ENCODE peak calls at places on chromosomes 6 and 20, in seven cellular contexts. C is stomach, J is A549, G is tibial nerve, T is esophagus muscularis mucosa, R is upper lobe of left lung, D is ovary. S is an unnamed sample. For H3K4me1, the result is how much of the 10 kb centered on the place peaks cover.

GRCh38 chr20:38979434-38979833 is 17.3 kb downstream of the DHX35 start:
- DNase-seq in C (no peak), J (no peak), G (no peak), T (no peak), R (no peak), D (no peak), S (no peak)

GRCh38 chr20:50478162-50479036 is 31.8 kb upstream of the PTPN1 start:
- DNase-seq in C (peak), J (peak), G (no peak), T (peak), R (peak), D (peak), S (peak)

GRCh38 chr6:105646391-105646867 is 243.5 kb upstream of the PREP start:
- DNase-seq in C (no peak), J (no peak), G (no peak), T (no peak), R (no peak), D (no peak), S (no peak)

GRCh38 chr6:41073968-41074691 is 1.4 kb downstream of the NFYA start:
- DNase-seq in C (no peak), J (no peak), G (no peak), T (no peak), R (no peak), D (no peak), S (no peak)

GRCh38 chr6:6861346-6861745 is 246.4 kb upstream of the RREB1 start:
- DNase-seq in C (no peak), J (no peak), G (no peak), T (no peak), R (no peak), D (no peak), S (no peak)

GRCh38 chr6:110357298-110357695 is 852 bp downstream of the METTL24 start:
- DNase-seq in C (no peak), J (no peak), G (no peak), T (no peak), R (no peak), D (no peak), S (peak)

GRCh38 chr6:137224890-137225198 is 5.7 kb upstream of the IFNGR1 start:
- DNase-seq in C (no peak), J (no peak), G (no peak), T (no peak), R (no peak), D (no peak), S (no peak)

GRCh38 chr20:45055056-45055455 is 45.9 kb downstream of the KCNS1 start:
- DNase-seq in C (no peak), J (no peak), G (no peak), T (no peak), R (no peak), D (no peak), S (no peak)

GRCh38 chr6:78910611-78911134 is 43.3 kb downstream of the IRAK1BP1 start:
- DNase-seq in C (no peak), J (no peak), G (no peak), T (no peak), R (peak), D (no peak), S (no peak)

GRCh38 chr6:7189101-7189721 is 81.5 kb downstream of the RREB1 start:
- DNase-seq in C (no peak), J (no peak), G (no peak), T (no peak), R (peak), D (no peak), S (no peak)

GRCh38 chr6:11366934-11367637 is 134.6 kb upstream of the NEDD9 start:
- DNase-seq in C (no peak), J (no peak), G (no peak), T (no peak), R (no peak), D (no peak), S (no peak)

GRCh38 chr6:82017316-82017715 is 230.2 kb downstream of the IBTK start:
- DNase-seq in C (no peak), J (peak), G (peak), T (no peak), R (no peak), D (peak), S (peak)

GRCh38 chr20:56783826-56784225 is 154.7 kb downstream of the TFAP2C start:
- DNase-seq in C (no peak), J (no peak), G (no peak), T (no peak), R (no peak), D (no peak), S (no peak)

DNA sequence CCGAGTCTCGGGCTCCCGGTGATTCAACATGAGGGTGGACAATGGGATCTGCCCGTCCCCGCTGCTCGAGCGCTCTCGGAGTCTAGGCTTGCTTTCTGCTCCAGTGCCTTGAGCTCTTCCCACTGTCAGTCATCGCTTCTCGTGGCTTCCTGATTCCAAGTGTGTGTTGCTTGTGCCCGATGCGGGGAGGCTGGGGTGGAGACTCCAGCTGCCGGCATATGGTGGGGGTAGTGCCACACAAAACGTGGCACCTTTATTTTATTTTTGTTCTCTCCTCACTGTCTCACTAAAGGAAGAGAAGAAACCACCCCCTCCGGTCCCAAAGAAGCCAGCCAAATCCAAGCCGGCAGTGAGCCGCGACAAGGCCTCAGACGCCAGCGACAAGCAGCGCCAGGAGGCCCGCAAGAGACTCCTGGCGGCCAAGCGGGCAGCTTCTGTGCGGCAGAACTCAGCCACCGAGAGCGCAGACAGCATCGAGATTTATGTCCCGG is 14.8 kb upstream of the MYL9 start:
- DNase-seq in C (no peak), J (no peak), G (no peak), T (no peak), R (peak), D (peak), S (peak)
- TF ChIP-seq EP300 in C (no peak), J (no peak), G (no peak), T (no peak), R (no peak), D (no peak), S (no peak)

GRCh38 chr6:192313-192664 is 100.0 kb upstream of the DUSP22 start:
- DNase-seq in C (no peak), J (no peak), G (no peak), T (no peak), R (no peak), D (no peak), S (no peak)
- H3K4me1 ChIP-seq in C (under half), J (under half), G (under half), T (under half), R (under half), D (under half), S (under half)

GRCh38 chr6:83974409-83975050 is 59.0 kb upstream of the MRAP2 start:
- DNase-seq in C (no peak), J (no peak), G (no peak), T (no peak), R (no peak), D (no peak), S (no peak)
- TF ChIP-seq EP300 in C (no peak), J (no peak), G (no peak), T (no peak), R (no peak), D (no peak), S (no peak)

GRCh38 chr6:142903806-142904205 is 41.2 kb downstream of the HIVEP2 start:
- DNase-seq in C (no peak), J (no peak), G (no peak), T (no peak), R (no peak), D (no peak), S (no peak)
- H3K4me1 ChIP-seq in C (under half), J (under half), G (under half), T (under half), R (under half), D (under half), S (under half)

DNA sequence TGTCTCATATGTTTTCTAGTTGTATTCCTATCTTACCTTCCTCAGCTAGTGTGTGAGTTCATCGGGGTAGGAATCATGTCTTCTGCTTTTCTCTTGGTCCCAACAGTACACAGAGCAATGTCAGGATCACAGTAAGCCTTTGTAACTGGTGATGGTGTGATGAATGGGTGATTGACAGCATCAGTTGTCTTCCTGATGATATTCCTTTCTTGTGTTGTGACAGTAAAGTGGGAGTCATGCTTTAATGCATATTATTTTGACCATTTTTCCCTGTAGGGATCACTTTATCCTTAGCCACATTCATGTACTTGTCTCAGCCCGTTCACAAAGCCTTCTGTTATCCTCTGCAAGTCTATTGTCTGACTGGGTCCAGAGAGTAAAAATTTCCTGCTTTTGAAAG is 501.7 kb downstream of the UTRN start:
- DNase-seq in C (no peak), J (no peak), G (no peak), T (no peak), R (no peak), D (no peak), S (no peak)
- TF ChIP-seq EP300 in C (no peak), J (no peak), G (no peak), T (no peak), R (no peak), D (no peak), S (no peak)

DNA sequence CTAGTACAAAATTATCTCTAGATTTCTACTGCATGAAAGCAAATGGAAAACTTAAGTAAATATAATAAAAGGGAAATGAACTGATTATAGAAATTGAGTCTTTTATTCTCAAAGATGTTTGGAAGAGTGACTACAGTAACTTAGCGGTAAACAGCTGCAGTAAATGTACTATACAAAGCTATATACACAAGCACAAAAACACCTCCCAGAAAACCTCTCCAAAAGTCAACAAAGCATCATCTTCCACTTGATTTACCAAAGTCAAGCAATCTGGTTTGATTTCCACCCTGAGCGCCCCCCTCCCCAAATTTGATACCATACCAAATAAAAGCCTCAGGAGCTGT is 142.1 kb upstream of the SHLD1 start:
- DNase-seq in C (no peak), J (no peak), G (no peak), T (peak), R (no peak), D (no peak), S (no peak)
- H3K4me1 ChIP-seq in C (under half), J (half or more), G (under half), T (half or more), R (under half), D (under half), S (under half)

DNA sequence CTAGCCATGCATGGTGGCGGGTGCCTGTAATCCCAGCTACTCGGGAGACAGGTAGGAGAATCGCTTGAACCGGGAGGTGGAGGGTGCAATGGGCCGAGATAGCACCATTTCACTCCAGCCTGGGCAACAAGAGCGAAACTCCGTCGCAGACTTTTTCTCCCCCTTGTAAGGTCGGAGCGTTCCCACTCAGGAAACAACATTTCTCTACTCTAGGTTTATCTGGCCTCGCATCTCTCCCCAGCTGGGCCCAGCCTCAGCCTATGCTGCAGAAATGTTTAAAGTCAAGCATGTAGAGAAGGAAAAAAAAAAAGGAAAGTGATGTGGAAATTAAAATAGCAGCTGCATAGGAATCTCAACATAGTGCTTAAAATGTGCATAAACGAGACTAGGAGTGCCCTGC is 172.3 kb downstream of the TRIM27 start:
- DNase-seq in C (no peak), J (no peak), G (no peak), T (no peak), R (no peak), D (no peak), S (no peak)
- TF ChIP-seq EP300 in C (no peak), J (no peak), G (no peak), T (no peak), R (no peak), D (no peak), S (no peak)

DNA sequence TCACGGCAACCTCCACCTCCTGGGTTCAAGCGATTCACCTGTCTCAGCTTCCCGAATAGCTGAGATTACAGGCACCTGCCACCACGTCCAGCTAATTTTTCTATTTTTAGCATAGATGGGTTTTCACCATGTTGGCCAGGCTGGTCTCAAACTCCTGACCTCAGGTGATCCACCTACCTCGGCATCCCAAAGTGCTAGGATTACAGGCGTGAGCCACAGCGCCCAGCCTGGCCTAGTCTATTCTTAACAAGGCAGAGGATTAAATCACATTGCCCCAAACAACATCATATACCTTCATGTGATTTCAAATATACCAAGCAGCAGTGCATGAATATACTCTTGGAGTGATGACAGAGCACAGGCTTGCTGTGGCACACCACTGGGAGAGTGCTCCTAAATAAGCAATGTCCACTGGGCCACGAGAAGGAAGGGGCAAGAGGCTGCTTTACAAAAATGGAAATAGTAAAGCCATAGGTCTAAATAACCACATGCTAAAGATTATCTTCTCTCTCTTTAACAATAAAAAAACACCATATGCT is 76.6 kb upstream of the TULP1 start:
- DNase-seq in C (no peak), J (no peak), G (no peak), T (no peak), R (no peak), D (no peak), S (no peak)
- H3K4me1 ChIP-seq in C (half or more), J (under half), G (under half), T (half or more), R (half or more), D (under half), S (half or more)

GRCh38 chr6:134541001-134541400 is 223.1 kb upstream of the SGK1 start:
- DNase-seq in C (no peak), J (no peak), G (no peak), T (no peak), R (no peak), D (no peak), S (no peak)
- TF ChIP-seq EP300 in C (no peak), J (no peak), G (no peak), T (no peak), R (no peak), D (no peak), S (no peak)

GRCh38 chr6:223136-223535 is 69.2 kb upstream of the DUSP22 start:
- DNase-seq in C (no peak), J (no peak), G (no peak), T (no peak), R (no peak), D (no peak), S (no peak)
- H3K4me1 ChIP-seq in C (under half), J (under half), G (under half), T (under half), R (under half), D (under half), S (under half)

S was measured in sigmoid colon.